ENCODE peak calls at places on chromosomes 2 and 18, in seven cellular contexts. B is heart left ventricle, R is T-helper 1 cell, Z is small intestine, T is A172, W is IMR-90, F is RPMI8226. C is an unnamed sample.

GRCh38 chr18:58512161-58512581 is 116.7 kb downstream of the ALPK2 start:
- DNase-seq in W (no peak), F (no peak), Z (no peak), T (no peak), B (no peak), R (no peak), C (no peak)

GRCh38 chr2:120287183-120288015 is 34.7 kb downstream of the RALB start:
- DNase-seq in B (no peak), T (peak), R (no peak), Z (peak), W (peak), F (no peak), C (no peak)

GRCh38 chr2:209253544-209253943 is 170.3 kb upstream of the MAP2 start:
- DNase-seq in W (no peak), B (no peak), Z (no peak), T (no peak), R (no peak), F (peak), C (no peak)

GRCh38 chr2:164947281-164947680 is 8.0 kb downstream of the SLC38A11 start:
- DNase-seq in T (no peak), Z (no peak), F (no peak), W (no peak), R (no peak), B (no peak), C (no peak)

GRCh38 chr2:149629003-149629402 is 41.4 kb upstream of the MMADHC start:
- DNase-seq in Z (no peak), B (no peak), W (no peak), F (no peak), T (no peak), R (no peak), C (no peak)

GRCh38 chr2:232485757-232486557 is 1.7 kb downstream of the ECEL1 start:
- DNase-seq in B (peak), T (no peak), R (no peak), W (no peak), F (no peak), Z (no peak), C (no peak)

GRCh38 chr2:227430644-227431043 is 41.3 kb upstream of the AGFG1 start:
- DNase-seq in R (no peak), B (no peak), T (no peak), W (no peak), F (no peak), Z (peak), C (no peak)

GRCh38 chr2:96085541-96086355 is 30.6 kb downstream of the ADRA2B start:
- DNase-seq in W (no peak), F (no peak), Z (no peak), R (no peak), B (peak), T (no peak), C (no peak)

GRCh38 chr18:53745986-53746385 is 478.5 kb downstream of the MBD2 start:
- DNase-seq in R (no peak), W (no peak), B (no peak), T (no peak), F (no peak), Z (no peak), C (no peak)

GRCh38 chr2:179460530-179460929 is 195.9 kb upstream of the SESTD1 start:
- DNase-seq in R (no peak), W (peak), T (peak), B (no peak), Z (no peak), F (no peak), C (no peak)

GRCh38 chr2:129347486-129348217 is 631.8 kb upstream of the RAB6C start:
- DNase-seq in T (no peak), W (no peak), F (peak), B (no peak), R (no peak), Z (peak), C (no peak)

GRCh38 chr2:37588316-37588777 is 83.1 kb downstream of the CDC42EP3 start:
- DNase-seq in T (peak), W (peak), F (no peak), R (no peak), B (no peak), Z (no peak), C (no peak)

GRCh38 chr2:33197198-33197938 is 250.6 kb downstream of the LTBP1 start:
- DNase-seq in W (no peak), B (no peak), T (no peak), F (no peak), Z (no peak), R (no peak), C (no peak)

GRCh38 chr18:39389800-39390379 is 1824.3 kb upstream of the CELF4 start:
- DNase-seq in B (no peak), W (no peak), R (no peak), Z (no peak), T (no peak), F (no peak), C (no peak)

GRCh38 chr2:195613922-195614321 is 43.1 kb upstream of the SLC39A10 start:
- DNase-seq in F (no peak), R (no peak), W (peak), Z (no peak), B (no peak), T (peak), C (no peak)

GRCh38 chr2:21231985-21232384 is 108.2 kb downstream of the TDRD15 start:
- DNase-seq in Z (no peak), B (no peak), T (no peak), W (no peak), F (no peak), R (no peak), C (no peak)

GRCh38 chr2:150530168-150530567 is 42.7 kb upstream of the RND3 start:
- DNase-seq in R (no peak), Z (no peak), F (no peak), W (no peak), B (no peak), T (no peak), C (no peak)

GRCh38 chr2:96330407-96330806 is 5.2 kb upstream of the NCAPH start:
- DNase-seq in F (no peak), B (no peak), T (peak), Z (no peak), W (peak), R (no peak), C (no peak)

GRCh38 chr2:73935641-73936040 is 9.0 kb downstream of the DGUOK start:
- DNase-seq in R (no peak), B (no peak), W (no peak), F (no peak), Z (no peak), T (no peak), C (no peak)

GRCh38 chr2:113877651-113878594 is 12.0 kb upstream of the ACTR3 start:
- DNase-seq in F (no peak), Z (peak), W (peak), B (no peak), R (no peak), T (peak), C (no peak)

GRCh38 chr2:106147159-106147558 is 46.9 kb downstream of the UXS1 start:
- DNase-seq in F (no peak), B (no peak), T (peak), Z (no peak), R (no peak), W (peak), C (no peak)

GRCh38 chr18:22846697-22847096 is 86.4 kb upstream of the RBBP8 start:
- DNase-seq in W (no peak), R (no peak), B (no peak), T (no peak), F (no peak), Z (no peak), C (no peak)

GRCh38 chr2:120440521-120441350 is 94.8 kb downstream of the INHBB start:
- DNase-seq in W (no peak), R (no peak), T (no peak), Z (no peak), F (no peak), B (no peak), C (no peak)

GRCh38 chr2:128359841-128360240 is 41.2 kb upstream of the HS6ST1 start:
- DNase-seq in T (no peak), F (no peak), B (no peak), W (no peak), R (no peak), Z (no peak), C (no peak)

GRCh38 chr2:893311-893710 is 57.3 kb upstream of the SNTG2 start:
- DNase-seq in W (no peak), R (no peak), B (no peak), F (peak), T (peak), Z (no peak), C (no peak)

GRCh38 chr2:237072067-237072931 is 13.4 kb upstream of the COPS8 start:
- DNase-seq in T (peak), W (peak), B (peak), Z (peak), R (peak), F (peak), C (peak)

GRCh38 chr2:17538844-17539554 is 1.5 kb upstream of the VSNL1 start:
- DNase-seq in W (peak), F (peak), T (no peak), B (peak), Z (no peak), R (no peak), C (no peak)

C was measured in activated gamma-delta T cell treated with anti-CD3 and anti-CD28 coated beads, Interleukin-2, amount 50 U/mL, for 16 hours.